ENCODE peak calls at places on chromosomes 12 and 14, in seven cellular contexts. One of them, this sample, is unnamed.

GRCh38 chr14:63510538-63510937 is 32.6 kb downstream of the PPP2R5E start:
- DNase-seq in nucleus accumbens: no peak
- DNase-seq in Calu3: no peak
- DNase-seq in activated CD4-positive, alpha-beta T cell treated with anti-CD3 and anti-CD28 coated beads, Interleukin-2, amount 10 ng/mL, durations not matched to agents 7 days and 5 days: peak; percentile 58
- DNase-seq in hepatic stellate cell: no peak
- DNase-seq in neural progenitor cell: no peak
- DNase-seq in WTC11: no peak
- DNase-seq in this sample: no peak

GRCh38 chr14:22448035-22448904 is 140.8 kb downstream of the DAD1 start:
- DNase-seq in Calu3: no peak
- DNase-seq in neural progenitor cell: no peak
- DNase-seq in nucleus accumbens: no peak
- DNase-seq in activated CD4-positive, alpha-beta T cell treated with anti-CD3 and anti-CD28 coated beads, Interleukin-2, amount 10 ng/mL, durations not matched to agents 7 days and 5 days: no peak
- DNase-seq in hepatic stellate cell: no peak
- DNase-seq in WTC11: no peak
- DNase-seq in this sample: no peak

GRCh38 chr12:53985900-53986685 is 1.1 kb downstream of the HOXC10 start:
- DNase-seq in WTC11: no peak
- DNase-seq in activated CD4-positive, alpha-beta T cell treated with anti-CD3 and anti-CD28 coated beads, Interleukin-2, amount 10 ng/mL, durations not matched to agents 7 days and 5 days: no peak
- DNase-seq in hepatic stellate cell: no peak
- DNase-seq in neural progenitor cell: no peak
- DNase-seq in nucleus accumbens: no peak
- DNase-seq in Calu3: peak; percentile 51
- DNase-seq in this sample: no peak

GRCh38 chr14:103725739-103726395 is 10.3 kb downstream of the ZFYVE21 start:
- DNase-seq in WTC11: no peak
- DNase-seq in hepatic stellate cell: no peak
- DNase-seq in Calu3: no peak
- DNase-seq in neural progenitor cell: no peak
- DNase-seq in nucleus accumbens: no peak
- DNase-seq in activated CD4-positive, alpha-beta T cell treated with anti-CD3 and anti-CD28 coated beads, Interleukin-2, amount 10 ng/mL, durations not matched to agents 7 days and 5 days: no peak
- DNase-seq in this sample: no peak

GRCh38 chr12:61870658-61871559 is 389.3 kb upstream of the USP15 start:
- DNase-seq in Calu3: no peak
- DNase-seq in hepatic stellate cell: no peak
- DNase-seq in nucleus accumbens: no peak
- DNase-seq in neural progenitor cell: no peak
- DNase-seq in WTC11: no peak
- DNase-seq in activated CD4-positive, alpha-beta T cell treated with anti-CD3 and anti-CD28 coated beads, Interleukin-2, amount 10 ng/mL, durations not matched to agents 7 days and 5 days: peak; percentile 40
- DNase-seq in this sample: no peak

GRCh38 chr14:90720336-90720735 is 95.9 kb downstream of the TTC7B start:
- DNase-seq in neural progenitor cell: no peak
- DNase-seq in Calu3: no peak
- DNase-seq in hepatic stellate cell: no peak
- DNase-seq in WTC11: no peak
- DNase-seq in nucleus accumbens: no peak
- DNase-seq in activated CD4-positive, alpha-beta T cell treated with anti-CD3 and anti-CD28 coated beads, Interleukin-2, amount 10 ng/mL, durations not matched to agents 7 days and 5 days: no peak
- DNase-seq in this sample: peak; percentile 46

GRCh38 chr14:62162998-62163589 is 400.9 kb downstream of the SNAPC1 start:
- DNase-seq in nucleus accumbens: no peak
- DNase-seq in activated CD4-positive, alpha-beta T cell treated with anti-CD3 and anti-CD28 coated beads, Interleukin-2, amount 10 ng/mL, durations not matched to agents 7 days and 5 days: peak; percentile 20
- DNase-seq in Calu3: peak; percentile 23
- DNase-seq in neural progenitor cell: peak; percentile 72
- DNase-seq in WTC11: peak; percentile 21
- DNase-seq in hepatic stellate cell: peak; percentile 17
- DNase-seq in this sample: peak; percentile 64

GRCh38 chr14:101241807-101242278 is 319.5 kb upstream of the DIO3 start:
- DNase-seq in activated CD4-positive, alpha-beta T cell treated with anti-CD3 and anti-CD28 coated beads, Interleukin-2, amount 10 ng/mL, durations not matched to agents 7 days and 5 days: no peak
- DNase-seq in hepatic stellate cell: no peak
- DNase-seq in WTC11: no peak
- DNase-seq in nucleus accumbens: no peak
- DNase-seq in Calu3: no peak
- DNase-seq in neural progenitor cell: no peak
- DNase-seq in this sample: peak; percentile 27

GRCh38 chr12:86712425-86712843 is 456.2 kb upstream of the MGAT4C start:
- DNase-seq in Calu3: peak; percentile 29
- DNase-seq in nucleus accumbens: no peak
- DNase-seq in WTC11: no peak
- DNase-seq in activated CD4-positive, alpha-beta T cell treated with anti-CD3 and anti-CD28 coated beads, Interleukin-2, amount 10 ng/mL, durations not matched to agents 7 days and 5 days: no peak
- DNase-seq in neural progenitor cell: no peak
- DNase-seq in hepatic stellate cell: peak; percentile 42
- DNase-seq in this sample: no peak

GRCh38 chr14:57189070-57189469 is 79.6 kb downstream of the EXOC5 start:
- DNase-seq in neural progenitor cell: peak; percentile 54
- DNase-seq in WTC11: no peak
- DNase-seq in nucleus accumbens: no peak
- DNase-seq in Calu3: no peak
- DNase-seq in hepatic stellate cell: peak; percentile 9
- DNase-seq in activated CD4-positive, alpha-beta T cell treated with anti-CD3 and anti-CD28 coated beads, Interleukin-2, amount 10 ng/mL, durations not matched to agents 7 days and 5 days: no peak
- DNase-seq in this sample: no peak

GRCh38 chr12:131102991-131103609 is 149.4 kb downstream of the ADGRD1 start:
- DNase-seq in activated CD4-positive, alpha-beta T cell treated with anti-CD3 and anti-CD28 coated beads, Interleukin-2, amount 10 ng/mL, durations not matched to agents 7 days and 5 days: no peak
- DNase-seq in neural progenitor cell: peak; percentile 68
- DNase-seq in hepatic stellate cell: no peak
- DNase-seq in WTC11: peak; percentile 11
- DNase-seq in nucleus accumbens: no peak
- DNase-seq in Calu3: no peak
- DNase-seq in this sample: no peak

GRCh38 chr14:58549358-58549757 is 88.4 kb upstream of the DACT1 start:
- DNase-seq in nucleus accumbens: no peak
- DNase-seq in hepatic stellate cell: no peak
- DNase-seq in WTC11: no peak
- DNase-seq in activated CD4-positive, alpha-beta T cell treated with anti-CD3 and anti-CD28 coated beads, Interleukin-2, amount 10 ng/mL, durations not matched to agents 7 days and 5 days: no peak
- DNase-seq in neural progenitor cell: no peak
- DNase-seq in Calu3: no peak
- DNase-seq in this sample: no peak

GRCh38 chr12:31020385-31021166 is 53.1 kb upstream of the DDX11 start:
- DNase-seq in Calu3: no peak
- DNase-seq in WTC11: no peak
- DNase-seq in activated CD4-positive, alpha-beta T cell treated with anti-CD3 and anti-CD28 coated beads, Interleukin-2, amount 10 ng/mL, durations not matched to agents 7 days and 5 days: no peak
- DNase-seq in nucleus accumbens: no peak
- DNase-seq in neural progenitor cell: no peak
- DNase-seq in hepatic stellate cell: no peak
- DNase-seq in this sample: no peak

GRCh38 chr12:108457734-108458361 is 57.2 kb upstream of the FICD start:
- DNase-seq in hepatic stellate cell: no peak
- DNase-seq in WTC11: no peak
- DNase-seq in nucleus accumbens: no peak
- DNase-seq in neural progenitor cell: no peak
- DNase-seq in activated CD4-positive, alpha-beta T cell treated with anti-CD3 and anti-CD28 coated beads, Interleukin-2, amount 10 ng/mL, durations not matched to agents 7 days and 5 days: no peak
- DNase-seq in Calu3: no peak
- DNase-seq in this sample: no peak

GRCh38 chr12:117026343-117026742 is 72.9 kb downstream of the TESC start:
- DNase-seq in activated CD4-positive, alpha-beta T cell treated with anti-CD3 and anti-CD28 coated beads, Interleukin-2, amount 10 ng/mL, durations not matched to agents 7 days and 5 days: no peak
- DNase-seq in Calu3: no peak
- DNase-seq in neural progenitor cell: no peak
- DNase-seq in nucleus accumbens: no peak
- DNase-seq in WTC11: no peak
- DNase-seq in hepatic stellate cell: no peak
- DNase-seq in this sample: no peak

GRCh38 chr14:101223147-101223546 is 319.6 kb upstream of the RTL1 start:
- DNase-seq in hepatic stellate cell: no peak
- DNase-seq in WTC11: no peak
- DNase-seq in nucleus accumbens: no peak
- DNase-seq in activated CD4-positive, alpha-beta T cell treated with anti-CD3 and anti-CD28 coated beads, Interleukin-2, amount 10 ng/mL, durations not matched to agents 7 days and 5 days: no peak
- DNase-seq in Calu3: no peak
- DNase-seq in neural progenitor cell: peak; percentile 76
- DNase-seq in this sample: no peak

GRCh38 chr12:98808243-98808895 is 163.3 kb downstream of the APAF1 start:
- DNase-seq in neural progenitor cell: no peak
- DNase-seq in Calu3: no peak
- DNase-seq in hepatic stellate cell: no peak
- DNase-seq in nucleus accumbens: no peak
- DNase-seq in WTC11: no peak
- DNase-seq in activated CD4-positive, alpha-beta T cell treated with anti-CD3 and anti-CD28 coated beads, Interleukin-2, amount 10 ng/mL, durations not matched to agents 7 days and 5 days: no peak
- DNase-seq in this sample: no peak

GRCh38 chr12:47527816-47528215 is 178.0 kb downstream of the RPAP3 start:
- DNase-seq in hepatic stellate cell: no peak
- DNase-seq in nucleus accumbens: no peak
- DNase-seq in activated CD4-positive, alpha-beta T cell treated with anti-CD3 and anti-CD28 coated beads, Interleukin-2, amount 10 ng/mL, durations not matched to agents 7 days and 5 days: no peak
- DNase-seq in Calu3: no peak
- DNase-seq in WTC11: no peak
- DNase-seq in neural progenitor cell: no peak
- DNase-seq in this sample: no peak

GRCh38 chr12:66428261-66428660 is 126.0 kb downstream of the HELB start:
- DNase-seq in hepatic stellate cell: no peak
- DNase-seq in neural progenitor cell: no peak
- DNase-seq in WTC11: no peak
- DNase-seq in activated CD4-positive, alpha-beta T cell treated with anti-CD3 and anti-CD28 coated beads, Interleukin-2, amount 10 ng/mL, durations not matched to agents 7 days and 5 days: no peak
- DNase-seq in nucleus accumbens: no peak
- DNase-seq in Calu3: no peak
- DNase-seq in this sample: no peak

GRCh38 chr14:97776890-97777564 is 979.8 kb downstream of the VRK1 start:
- DNase-seq in activated CD4-positive, alpha-beta T cell treated with anti-CD3 and anti-CD28 coated beads, Interleukin-2, amount 10 ng/mL, durations not matched to agents 7 days and 5 days: no peak
- DNase-seq in nucleus accumbens: no peak
- DNase-seq in WTC11: no peak
- DNase-seq in neural progenitor cell: no peak
- DNase-seq in Calu3: no peak
- DNase-seq in hepatic stellate cell: no peak
- DNase-seq in this sample: no peak

GRCh38 chr14:91258021-91258618 is 13.6 kb upstream of the GPR68 start:
- DNase-seq in nucleus accumbens: no peak
- DNase-seq in WTC11: no peak
- DNase-seq in activated CD4-positive, alpha-beta T cell treated with anti-CD3 and anti-CD28 coated beads, Interleukin-2, amount 10 ng/mL, durations not matched to agents 7 days and 5 days: no peak
- DNase-seq in neural progenitor cell: no peak
- DNase-seq in Calu3: no peak
- DNase-seq in hepatic stellate cell: no peak
- DNase-seq in this sample: peak; percentile 66

GRCh38 chr12:131983554-131983953 is 33.8 kb downstream of the EP400 start:
- DNase-seq in WTC11: no peak
- DNase-seq in activated CD4-positive, alpha-beta T cell treated with anti-CD3 and anti-CD28 coated beads, Interleukin-2, amount 10 ng/mL, durations not matched to agents 7 days and 5 days: no peak
- DNase-seq in Calu3: no peak
- DNase-seq in nucleus accumbens: no peak
- DNase-seq in hepatic stellate cell: no peak
- DNase-seq in neural progenitor cell: no peak
- DNase-seq in this sample: no peak

GRCh38 chr14:65444230-65444629 is 31.7 kb downstream of the FUT8 start:
- DNase-seq in nucleus accumbens: no peak
- DNase-seq in hepatic stellate cell: no peak
- DNase-seq in activated CD4-positive, alpha-beta T cell treated with anti-CD3 and anti-CD28 coated beads, Interleukin-2, amount 10 ng/mL, durations not matched to agents 7 days and 5 days: no peak
- DNase-seq in neural progenitor cell: no peak
- DNase-seq in Calu3: no peak
- DNase-seq in WTC11: no peak
- DNase-seq in this sample: no peak

GRCh38 chr12:6767592-6768384 is 1.6 kb downstream of the PTMS start:
- DNase-seq in activated CD4-positive, alpha-beta T cell treated with anti-CD3 and anti-CD28 coated beads, Interleukin-2, amount 10 ng/mL, durations not matched to agents 7 days and 5 days: no peak
- DNase-seq in nucleus accumbens: no peak
- DNase-seq in WTC11: no peak
- DNase-seq in Calu3: no peak
- DNase-seq in hepatic stellate cell: peak; percentile 61
- DNase-seq in neural progenitor cell: peak; percentile 43
- DNase-seq in this sample: peak; percentile 83

GRCh38 chr12:79934309-79935020 is 432 bp downstream of the PPP1R12A start:
- DNase-seq in WTC11: peak; percentile 72
- DNase-seq in neural progenitor cell: no peak
- DNase-seq in activated CD4-positive, alpha-beta T cell treated with anti-CD3 and anti-CD28 coated beads, Interleukin-2, amount 10 ng/mL, durations not matched to agents 7 days and 5 days: peak; percentile 47
- DNase-seq in hepatic stellate cell: peak; percentile 26
- DNase-seq in nucleus accumbens: peak; percentile 52
- DNase-seq in Calu3: peak; percentile 44
- DNase-seq in this sample: peak; percentile 70

GRCh38 chr14:72615511-72616121 is 278.3 kb downstream of the DPF3 start:
- DNase-seq in Calu3: no peak
- DNase-seq in nucleus accumbens: no peak
- DNase-seq in hepatic stellate cell: no peak
- DNase-seq in WTC11: no peak
- DNase-seq in neural progenitor cell: no peak
- DNase-seq in activated CD4-positive, alpha-beta T cell treated with anti-CD3 and anti-CD28 coated beads, Interleukin-2, amount 10 ng/mL, durations not matched to agents 7 days and 5 days: no peak
- DNase-seq in this sample: no peak

GRCh38 chr12:47905313-47905730 is 528 bp upstream of the VDR start:
- DNase-seq in nucleus accumbens: no peak
- DNase-seq in WTC11: peak; percentile 82
- DNase-seq in Calu3: peak; percentile 86
- DNase-seq in hepatic stellate cell: peak; percentile 17
- DNase-seq in neural progenitor cell: no peak
- DNase-seq in activated CD4-positive, alpha-beta T cell treated with anti-CD3 and anti-CD28 coated beads, Interleukin-2, amount 10 ng/mL, durations not matched to agents 7 days and 5 days: no peak
- DNase-seq in this sample: no peak

GRCh38 chr14:65425885-65426284 is 13.4 kb downstream of the FUT8 start:
- DNase-seq in neural progenitor cell: no peak
- DNase-seq in nucleus accumbens: no peak
- DNase-seq in Calu3: no peak
- DNase-seq in activated CD4-positive, alpha-beta T cell treated with anti-CD3 and anti-CD28 coated beads, Interleukin-2, amount 10 ng/mL, durations not matched to agents 7 days and 5 days: no peak
- DNase-seq in hepatic stellate cell: no peak
- DNase-seq in WTC11: no peak
- DNase-seq in this sample: no peak

GRCh38 chr14:95496690-95497241 is 19.7 kb downstream of the SYNE3 start:
- DNase-seq in Calu3: no peak
- DNase-seq in activated CD4-positive, alpha-beta T cell treated with anti-CD3 and anti-CD28 coated beads, Interleukin-2, amount 10 ng/mL, durations not matched to agents 7 days and 5 days: no peak
- DNase-seq in neural progenitor cell: no peak
- DNase-seq in hepatic stellate cell: peak; percentile 67
- DNase-seq in WTC11: no peak
- DNase-seq in nucleus accumbens: no peak
- DNase-seq in this sample: no peak

GRCh38 chr12:107221909-107222308 is 128.6 kb upstream of the CRY1 start:
- DNase-seq in neural progenitor cell: no peak
- DNase-seq in activated CD4-positive, alpha-beta T cell treated with anti-CD3 and anti-CD28 coated beads, Interleukin-2, amount 10 ng/mL, durations not matched to agents 7 days and 5 days: no peak
- DNase-seq in nucleus accumbens: no peak
- DNase-seq in WTC11: no peak
- DNase-seq in hepatic stellate cell: no peak
- DNase-seq in Calu3: no peak
- DNase-seq in this sample: no peak

GRCh38 chr12:78697817-78698415 is 166.7 kb upstream of the SYT1 start:
- DNase-seq in WTC11: no peak
- DNase-seq in Calu3: no peak
- DNase-seq in hepatic stellate cell: no peak
- DNase-seq in activated CD4-positive, alpha-beta T cell treated with anti-CD3 and anti-CD28 coated beads, Interleukin-2, amount 10 ng/mL, durations not matched to agents 7 days and 5 days: no peak
- DNase-seq in neural progenitor cell: no peak
- DNase-seq in nucleus accumbens: no peak
- DNase-seq in this sample: no peak

GRCh38 chr12:47715393-47715876 is 9.6 kb upstream of the RPAP3 start:
- DNase-seq in nucleus accumbens: peak; percentile 30
- DNase-seq in activated CD4-positive, alpha-beta T cell treated with anti-CD3 and anti-CD28 coated beads, Interleukin-2, amount 10 ng/mL, durations not matched to agents 7 days and 5 days: peak; percentile 87
- DNase-seq in hepatic stellate cell: peak; percentile 55
- DNase-seq in Calu3: peak; percentile 61
- DNase-seq in WTC11: peak; percentile 71
- DNase-seq in neural progenitor cell: peak; percentile 92
- DNase-seq in this sample: peak; percentile 87

GRCh38 chr12:48882325-48882687 is 16.6 kb upstream of the RND1 start:
- DNase-seq in nucleus accumbens: no peak
- DNase-seq in Calu3: peak; percentile 20
- DNase-seq in activated CD4-positive, alpha-beta T cell treated with anti-CD3 and anti-CD28 coated beads, Interleukin-2, amount 10 ng/mL, durations not matched to agents 7 days and 5 days: no peak
- DNase-seq in hepatic stellate cell: peak; percentile 52
- DNase-seq in WTC11: peak; percentile 26
- DNase-seq in neural progenitor cell: peak; percentile 38
- DNase-seq in this sample: no peak

GRCh38 chr12:19273482-19274330 is 144.2 kb downstream of the PLEKHA5 start:
- DNase-seq in Calu3: peak; percentile 81
- DNase-seq in activated CD4-positive, alpha-beta T cell treated with anti-CD3 and anti-CD28 coated beads, Interleukin-2, amount 10 ng/mL, durations not matched to agents 7 days and 5 days: peak; percentile 36
- DNase-seq in WTC11: no peak
- DNase-seq in nucleus accumbens: no peak
- DNase-seq in neural progenitor cell: no peak
- DNase-seq in hepatic stellate cell: peak; percentile 77
- DNase-seq in this sample: no peak

GRCh38 chr14:59342516-59343484 is 122.4 kb downstream of the GPR135 start:
- DNase-seq in hepatic stellate cell: no peak
- DNase-seq in activated CD4-positive, alpha-beta T cell treated with anti-CD3 and anti-CD28 coated beads, Interleukin-2, amount 10 ng/mL, durations not matched to agents 7 days and 5 days: no peak
- DNase-seq in WTC11: no peak
- DNase-seq in Calu3: peak; percentile 21
- DNase-seq in neural progenitor cell: no peak
- DNase-seq in nucleus accumbens: no peak
- DNase-seq in this sample: no peak

GRCh38 chr14:90677484-90678045 is 138.7 kb downstream of the TTC7B start:
- DNase-seq in hepatic stellate cell: peak; percentile 54
- DNase-seq in nucleus accumbens: no peak
- DNase-seq in WTC11: no peak
- DNase-seq in neural progenitor cell: no peak
- DNase-seq in Calu3: no peak
- DNase-seq in activated CD4-positive, alpha-beta T cell treated with anti-CD3 and anti-CD28 coated beads, Interleukin-2, amount 10 ng/mL, durations not matched to agents 7 days and 5 days: no peak
- DNase-seq in this sample: no peak

GRCh38 chr12:81128930-81129554 is 51.2 kb downstream of the ACSS3 start:
- DNase-seq in activated CD4-positive, alpha-beta T cell treated with anti-CD3 and anti-CD28 coated beads, Interleukin-2, amount 10 ng/mL, durations not matched to agents 7 days and 5 days: peak; percentile 13
- DNase-seq in Calu3: peak; percentile 34
- DNase-seq in neural progenitor cell: peak; percentile 61
- DNase-seq in nucleus accumbens: no peak
- DNase-seq in WTC11: peak; percentile 31
- DNase-seq in hepatic stellate cell: peak; percentile 10
- DNase-seq in this sample: no peak

GRCh38 chr14:99821519-99822165 is 28.4 kb downstream of the EML1 start:
- DNase-seq in activated CD4-positive, alpha-beta T cell treated with anti-CD3 and anti-CD28 coated beads, Interleukin-2, amount 10 ng/mL, durations not matched to agents 7 days and 5 days: peak; percentile 16
- DNase-seq in hepatic stellate cell: no peak
- DNase-seq in Calu3: peak; percentile 11
- DNase-seq in neural progenitor cell: no peak
- DNase-seq in WTC11: no peak
- DNase-seq in nucleus accumbens: no peak
- DNase-seq in this sample: no peak